ENCODE peak calls at places on chromosomes 16 and 17, in ten cellular contexts. One of them, this sample, is unnamed.

GRCh38 chr17:10875984-10876555 is 38.2 kb upstream of the PIRT start:
- DNase-seq in head of caudate nucleus: peak; percentile 75
- DNase-seq in heart right ventricle: peak; percentile 21
- DNase-seq in T-helper 17 cell: no peak
- DNase-seq in aorta: no peak
- DNase-seq in cardiac muscle cell: peak; percentile 61
- DNase-seq in activated T-helper 1 cell treated with anti-CD3 and anti-CD28 coated beads, Interleukin-2, amount 50 U/mL, for 16 hours: no peak
- DNase-seq in stimulated activated naive CD4-positive, alpha-beta T cell treated with Interleukin-2 at 50 U/mL for 16 hours: no peak
- DNase-seq in smooth muscle cell of the brain vasculature: no peak
- DNase-seq in stimulated activated CD8-positive, alpha-beta memory T cell treated with anti-CD3 and anti-CD28 coated beads, Interleukin-4, amount 100 ng/mL, for 24 hours: no peak
- DNase-seq in this sample: peak; percentile 8

GRCh38 chr17:49209061-49209571 is 1.3 kb downstream of the GNGT2 start:
- DNase-seq in head of caudate nucleus: no peak
- DNase-seq in heart right ventricle: no peak
- DNase-seq in T-helper 17 cell: no peak
- DNase-seq in aorta: no peak
- DNase-seq in cardiac muscle cell: no peak
- DNase-seq in activated T-helper 1 cell treated with anti-CD3 and anti-CD28 coated beads, Interleukin-2, amount 50 U/mL, for 16 hours: no peak
- DNase-seq in stimulated activated naive CD4-positive, alpha-beta T cell treated with Interleukin-2 at 50 U/mL for 16 hours: no peak
- DNase-seq in smooth muscle cell of the brain vasculature: no peak
- DNase-seq in stimulated activated CD8-positive, alpha-beta memory T cell treated with anti-CD3 and anti-CD28 coated beads, Interleukin-4, amount 100 ng/mL, for 24 hours: no peak
- DNase-seq in this sample: no peak

GRCh38 chr16:84618428-84619102 is 687 bp upstream of the COTL1 start:
- DNase-seq in head of caudate nucleus: no peak
- DNase-seq in heart right ventricle: no peak
- DNase-seq in T-helper 17 cell: no peak
- DNase-seq in aorta: peak; percentile 81
- DNase-seq in cardiac muscle cell: no peak
- DNase-seq in activated T-helper 1 cell treated with anti-CD3 and anti-CD28 coated beads, Interleukin-2, amount 50 U/mL, for 16 hours: no peak
- DNase-seq in stimulated activated naive CD4-positive, alpha-beta T cell treated with Interleukin-2 at 50 U/mL for 16 hours: no peak
- DNase-seq in smooth muscle cell of the brain vasculature: peak; percentile 64
- DNase-seq in stimulated activated CD8-positive, alpha-beta memory T cell treated with anti-CD3 and anti-CD28 coated beads, Interleukin-4, amount 100 ng/mL, for 24 hours: no peak
- DNase-seq in this sample: no peak

GRCh38 chr17:83076930-83077329 is 2.5 kb upstream of the METRNL start:
- DNase-seq in head of caudate nucleus: no peak
- DNase-seq in heart right ventricle: no peak
- DNase-seq in T-helper 17 cell: no peak
- DNase-seq in aorta: no peak
- DNase-seq in cardiac muscle cell: no peak
- DNase-seq in activated T-helper 1 cell treated with anti-CD3 and anti-CD28 coated beads, Interleukin-2, amount 50 U/mL, for 16 hours: no peak
- DNase-seq in stimulated activated naive CD4-positive, alpha-beta T cell treated with Interleukin-2 at 50 U/mL for 16 hours: no peak
- DNase-seq in smooth muscle cell of the brain vasculature: no peak
- DNase-seq in stimulated activated CD8-positive, alpha-beta memory T cell treated with anti-CD3 and anti-CD28 coated beads, Interleukin-4, amount 100 ng/mL, for 24 hours: no peak
- DNase-seq in this sample: no peak

GRCh38 chr17:50207318-50207717 is 5.9 kb upstream of the COL1A1 start:
- DNase-seq in head of caudate nucleus: no peak
- DNase-seq in heart right ventricle: no peak
- DNase-seq in T-helper 17 cell: no peak
- DNase-seq in aorta: peak; percentile 52
- DNase-seq in cardiac muscle cell: no peak
- DNase-seq in activated T-helper 1 cell treated with anti-CD3 and anti-CD28 coated beads, Interleukin-2, amount 50 U/mL, for 16 hours: no peak
- DNase-seq in stimulated activated naive CD4-positive, alpha-beta T cell treated with Interleukin-2 at 50 U/mL for 16 hours: no peak
- DNase-seq in smooth muscle cell of the brain vasculature: no peak
- DNase-seq in stimulated activated CD8-positive, alpha-beta memory T cell treated with anti-CD3 and anti-CD28 coated beads, Interleukin-4, amount 100 ng/mL, for 24 hours: no peak
- DNase-seq in this sample: no peak

GRCh38 chr16:56506941-56507340 is 12.9 kb downstream of the BBS2 start:
- DNase-seq in head of caudate nucleus: no peak
- DNase-seq in heart right ventricle: no peak
- DNase-seq in T-helper 17 cell: no peak
- DNase-seq in aorta: no peak
- DNase-seq in cardiac muscle cell: no peak
- DNase-seq in activated T-helper 1 cell treated with anti-CD3 and anti-CD28 coated beads, Interleukin-2, amount 50 U/mL, for 16 hours: no peak
- DNase-seq in stimulated activated naive CD4-positive, alpha-beta T cell treated with Interleukin-2 at 50 U/mL for 16 hours: no peak
- DNase-seq in smooth muscle cell of the brain vasculature: no peak
- DNase-seq in stimulated activated CD8-positive, alpha-beta memory T cell treated with anti-CD3 and anti-CD28 coated beads, Interleukin-4, amount 100 ng/mL, for 24 hours: no peak
- DNase-seq in this sample: no peak

GRCh38 chr17:40450175-40450574 is 6.9 kb downstream of the IGFBP4 start:
- DNase-seq in head of caudate nucleus: no peak
- DNase-seq in heart right ventricle: no peak
- DNase-seq in T-helper 17 cell: no peak
- DNase-seq in aorta: no peak
- DNase-seq in cardiac muscle cell: no peak
- DNase-seq in activated T-helper 1 cell treated with anti-CD3 and anti-CD28 coated beads, Interleukin-2, amount 50 U/mL, for 16 hours: no peak
- DNase-seq in stimulated activated naive CD4-positive, alpha-beta T cell treated with Interleukin-2 at 50 U/mL for 16 hours: peak; percentile 34
- DNase-seq in smooth muscle cell of the brain vasculature: no peak
- DNase-seq in stimulated activated CD8-positive, alpha-beta memory T cell treated with anti-CD3 and anti-CD28 coated beads, Interleukin-4, amount 100 ng/mL, for 24 hours: no peak
- DNase-seq in this sample: no peak

GRCh38 chr17:74358696-74359095 is 3.0 kb downstream of the BTBD17 start:
- DNase-seq in head of caudate nucleus: no peak
- DNase-seq in heart right ventricle: no peak
- DNase-seq in T-helper 17 cell: no peak
- DNase-seq in aorta: no peak
- DNase-seq in cardiac muscle cell: no peak
- DNase-seq in activated T-helper 1 cell treated with anti-CD3 and anti-CD28 coated beads, Interleukin-2, amount 50 U/mL, for 16 hours: no peak
- DNase-seq in stimulated activated naive CD4-positive, alpha-beta T cell treated with Interleukin-2 at 50 U/mL for 16 hours: no peak
- DNase-seq in smooth muscle cell of the brain vasculature: no peak
- DNase-seq in stimulated activated CD8-positive, alpha-beta memory T cell treated with anti-CD3 and anti-CD28 coated beads, Interleukin-4, amount 100 ng/mL, for 24 hours: no peak
- DNase-seq in this sample: no peak

GRCh38 chr17:78341559-78342437 is 18.1 kb downstream of the SOCS3 start:
- DNase-seq in head of caudate nucleus: peak; percentile 84
- DNase-seq in heart right ventricle: peak; percentile 84
- DNase-seq in T-helper 17 cell: no peak
- DNase-seq in aorta: peak; percentile 95
- DNase-seq in cardiac muscle cell: peak; percentile 78
- DNase-seq in activated T-helper 1 cell treated with anti-CD3 and anti-CD28 coated beads, Interleukin-2, amount 50 U/mL, for 16 hours: no peak
- DNase-seq in stimulated activated naive CD4-positive, alpha-beta T cell treated with Interleukin-2 at 50 U/mL for 16 hours: peak; percentile 22
- DNase-seq in smooth muscle cell of the brain vasculature: no peak
- DNase-seq in stimulated activated CD8-positive, alpha-beta memory T cell treated with anti-CD3 and anti-CD28 coated beads, Interleukin-4, amount 100 ng/mL, for 24 hours: no peak
- DNase-seq in this sample: no peak

GRCh38 chr17:4623249-4623648 is 18.2 kb downstream of the ALOX15 start:
- DNase-seq in head of caudate nucleus: no peak
- DNase-seq in heart right ventricle: no peak
- DNase-seq in T-helper 17 cell: no peak
- DNase-seq in aorta: no peak
- DNase-seq in cardiac muscle cell: no peak
- DNase-seq in activated T-helper 1 cell treated with anti-CD3 and anti-CD28 coated beads, Interleukin-2, amount 50 U/mL, for 16 hours: no peak
- DNase-seq in stimulated activated naive CD4-positive, alpha-beta T cell treated with Interleukin-2 at 50 U/mL for 16 hours: no peak
- DNase-seq in smooth muscle cell of the brain vasculature: no peak
- DNase-seq in stimulated activated CD8-positive, alpha-beta memory T cell treated with anti-CD3 and anti-CD28 coated beads, Interleukin-4, amount 100 ng/mL, for 24 hours: no peak
- DNase-seq in this sample: no peak

GRCh38 chr17:74924250-74924948 is at the start of gene OTOP2:
- DNase-seq in head of caudate nucleus: peak; percentile 51
- DNase-seq in heart right ventricle: peak; percentile 25
- DNase-seq in T-helper 17 cell: no peak
- DNase-seq in aorta: no peak
- DNase-seq in cardiac muscle cell: no peak
- DNase-seq in activated T-helper 1 cell treated with anti-CD3 and anti-CD28 coated beads, Interleukin-2, amount 50 U/mL, for 16 hours: no peak
- DNase-seq in stimulated activated naive CD4-positive, alpha-beta T cell treated with Interleukin-2 at 50 U/mL for 16 hours: no peak
- DNase-seq in smooth muscle cell of the brain vasculature: no peak
- DNase-seq in stimulated activated CD8-positive, alpha-beta memory T cell treated with anti-CD3 and anti-CD28 coated beads, Interleukin-4, amount 100 ng/mL, for 24 hours: no peak
- DNase-seq in this sample: no peak

GRCh38 chr16:57422026-57422944 is 17.7 kb downstream of the CCL17 start:
- DNase-seq in head of caudate nucleus: no peak
- DNase-seq in heart right ventricle: peak; percentile 57
- DNase-seq in T-helper 17 cell: no peak
- DNase-seq in aorta: peak; percentile 86
- DNase-seq in cardiac muscle cell: peak; percentile 60
- DNase-seq in activated T-helper 1 cell treated with anti-CD3 and anti-CD28 coated beads, Interleukin-2, amount 50 U/mL, for 16 hours: no peak
- DNase-seq in stimulated activated naive CD4-positive, alpha-beta T cell treated with Interleukin-2 at 50 U/mL for 16 hours: no peak
- DNase-seq in smooth muscle cell of the brain vasculature: peak; percentile 59
- DNase-seq in stimulated activated CD8-positive, alpha-beta memory T cell treated with anti-CD3 and anti-CD28 coated beads, Interleukin-4, amount 100 ng/mL, for 24 hours: no peak
- DNase-seq in this sample: no peak

GRCh38 chr16:50629334-50629733 is 51.8 kb downstream of the SNX20 start:
- DNase-seq in head of caudate nucleus: no peak
- DNase-seq in heart right ventricle: no peak
- DNase-seq in T-helper 17 cell: no peak
- DNase-seq in aorta: no peak
- DNase-seq in cardiac muscle cell: no peak
- DNase-seq in activated T-helper 1 cell treated with anti-CD3 and anti-CD28 coated beads, Interleukin-2, amount 50 U/mL, for 16 hours: no peak
- DNase-seq in stimulated activated naive CD4-positive, alpha-beta T cell treated with Interleukin-2 at 50 U/mL for 16 hours: no peak
- DNase-seq in smooth muscle cell of the brain vasculature: no peak
- DNase-seq in stimulated activated CD8-positive, alpha-beta memory T cell treated with anti-CD3 and anti-CD28 coated beads, Interleukin-4, amount 100 ng/mL, for 24 hours: no peak
- DNase-seq in this sample: no peak

GRCh38 chr16:3640207-3640606 is 14.3 kb upstream of the DNASE1 start:
- DNase-seq in head of caudate nucleus: no peak
- DNase-seq in heart right ventricle: no peak
- DNase-seq in T-helper 17 cell: no peak
- DNase-seq in aorta: no peak
- DNase-seq in cardiac muscle cell: no peak
- DNase-seq in activated T-helper 1 cell treated with anti-CD3 and anti-CD28 coated beads, Interleukin-2, amount 50 U/mL, for 16 hours: no peak
- DNase-seq in stimulated activated naive CD4-positive, alpha-beta T cell treated with Interleukin-2 at 50 U/mL for 16 hours: no peak
- DNase-seq in smooth muscle cell of the brain vasculature: no peak
- DNase-seq in stimulated activated CD8-positive, alpha-beta memory T cell treated with anti-CD3 and anti-CD28 coated beads, Interleukin-4, amount 100 ng/mL, for 24 hours: no peak
- DNase-seq in this sample: no peak

GRCh38 chr17:59175076-59175475 is 19.5 kb downstream of the PRR11 start:
- DNase-seq in head of caudate nucleus: no peak
- DNase-seq in heart right ventricle: no peak
- DNase-seq in T-helper 17 cell: no peak
- DNase-seq in aorta: no peak
- DNase-seq in cardiac muscle cell: no peak
- DNase-seq in activated T-helper 1 cell treated with anti-CD3 and anti-CD28 coated beads, Interleukin-2, amount 50 U/mL, for 16 hours: no peak
- DNase-seq in stimulated activated naive CD4-positive, alpha-beta T cell treated with Interleukin-2 at 50 U/mL for 16 hours: no peak
- DNase-seq in smooth muscle cell of the brain vasculature: no peak
- DNase-seq in stimulated activated CD8-positive, alpha-beta memory T cell treated with anti-CD3 and anti-CD28 coated beads, Interleukin-4, amount 100 ng/mL, for 24 hours: no peak
- DNase-seq in this sample: no peak

GRCh38 chr16:58016841-58017446 is 8.6 kb upstream of the MMP15 start:
- DNase-seq in head of caudate nucleus: no peak
- DNase-seq in heart right ventricle: no peak
- DNase-seq in T-helper 17 cell: no peak
- DNase-seq in aorta: no peak
- DNase-seq in cardiac muscle cell: no peak
- DNase-seq in activated T-helper 1 cell treated with anti-CD3 and anti-CD28 coated beads, Interleukin-2, amount 50 U/mL, for 16 hours: no peak
- DNase-seq in stimulated activated naive CD4-positive, alpha-beta T cell treated with Interleukin-2 at 50 U/mL for 16 hours: no peak
- DNase-seq in smooth muscle cell of the brain vasculature: no peak
- DNase-seq in stimulated activated CD8-positive, alpha-beta memory T cell treated with anti-CD3 and anti-CD28 coated beads, Interleukin-4, amount 100 ng/mL, for 24 hours: no peak
- DNase-seq in this sample: no peak

GRCh38 chr16:10658943-10659342 is 35.8 kb downstream of the TEKT5 start:
- DNase-seq in head of caudate nucleus: no peak
- DNase-seq in heart right ventricle: no peak
- DNase-seq in T-helper 17 cell: no peak
- DNase-seq in aorta: no peak
- DNase-seq in cardiac muscle cell: no peak
- DNase-seq in activated T-helper 1 cell treated with anti-CD3 and anti-CD28 coated beads, Interleukin-2, amount 50 U/mL, for 16 hours: no peak
- DNase-seq in stimulated activated naive CD4-positive, alpha-beta T cell treated with Interleukin-2 at 50 U/mL for 16 hours: no peak
- DNase-seq in smooth muscle cell of the brain vasculature: no peak
- DNase-seq in stimulated activated CD8-positive, alpha-beta memory T cell treated with anti-CD3 and anti-CD28 coated beads, Interleukin-4, amount 100 ng/mL, for 24 hours: no peak
- DNase-seq in this sample: no peak

GRCh38 chr17:10050597-10051101 is 145.6 kb upstream of the RCVRN start:
- DNase-seq in head of caudate nucleus: no peak
- DNase-seq in heart right ventricle: peak; percentile 65
- DNase-seq in T-helper 17 cell: no peak
- DNase-seq in aorta: no peak
- DNase-seq in cardiac muscle cell: no peak
- DNase-seq in activated T-helper 1 cell treated with anti-CD3 and anti-CD28 coated beads, Interleukin-2, amount 50 U/mL, for 16 hours: no peak
- DNase-seq in stimulated activated naive CD4-positive, alpha-beta T cell treated with Interleukin-2 at 50 U/mL for 16 hours: no peak
- DNase-seq in smooth muscle cell of the brain vasculature: no peak
- DNase-seq in stimulated activated CD8-positive, alpha-beta memory T cell treated with anti-CD3 and anti-CD28 coated beads, Interleukin-4, amount 100 ng/mL, for 24 hours: no peak
- DNase-seq in this sample: no peak

GRCh38 chr16:53629151-53629550 is 74.5 kb downstream of the RPGRIP1L start:
- DNase-seq in head of caudate nucleus: no peak
- DNase-seq in heart right ventricle: no peak
- DNase-seq in T-helper 17 cell: no peak
- DNase-seq in aorta: no peak
- DNase-seq in cardiac muscle cell: no peak
- DNase-seq in activated T-helper 1 cell treated with anti-CD3 and anti-CD28 coated beads, Interleukin-2, amount 50 U/mL, for 16 hours: no peak
- DNase-seq in stimulated activated naive CD4-positive, alpha-beta T cell treated with Interleukin-2 at 50 U/mL for 16 hours: no peak
- DNase-seq in smooth muscle cell of the brain vasculature: no peak
- DNase-seq in stimulated activated CD8-positive, alpha-beta memory T cell treated with anti-CD3 and anti-CD28 coated beads, Interleukin-4, amount 100 ng/mL, for 24 hours: no peak
- DNase-seq in this sample: no peak

GRCh38 chr16:38941-39892 is 14.2 kb downstream of the POLR3K start:
- DNase-seq in head of caudate nucleus: no peak
- DNase-seq in heart right ventricle: no peak
- DNase-seq in T-helper 17 cell: no peak
- DNase-seq in aorta: no peak
- DNase-seq in cardiac muscle cell: no peak
- DNase-seq in activated T-helper 1 cell treated with anti-CD3 and anti-CD28 coated beads, Interleukin-2, amount 50 U/mL, for 16 hours: peak; percentile 11
- DNase-seq in stimulated activated naive CD4-positive, alpha-beta T cell treated with Interleukin-2 at 50 U/mL for 16 hours: peak; percentile 51
- DNase-seq in smooth muscle cell of the brain vasculature: no peak
- DNase-seq in stimulated activated CD8-positive, alpha-beta memory T cell treated with anti-CD3 and anti-CD28 coated beads, Interleukin-4, amount 100 ng/mL, for 24 hours: peak; percentile 38
- DNase-seq in this sample: no peak

GRCh38 chr16:4691666-4692412 is 1.5 kb upstream of the NUDT16L1 start:
- DNase-seq in head of caudate nucleus: no peak
- DNase-seq in heart right ventricle: no peak
- DNase-seq in T-helper 17 cell: no peak
- DNase-seq in aorta: no peak
- DNase-seq in cardiac muscle cell: no peak
- DNase-seq in activated T-helper 1 cell treated with anti-CD3 and anti-CD28 coated beads, Interleukin-2, amount 50 U/mL, for 16 hours: no peak
- DNase-seq in stimulated activated naive CD4-positive, alpha-beta T cell treated with Interleukin-2 at 50 U/mL for 16 hours: no peak
- DNase-seq in smooth muscle cell of the brain vasculature: no peak
- DNase-seq in stimulated activated CD8-positive, alpha-beta memory T cell treated with anti-CD3 and anti-CD28 coated beads, Interleukin-4, amount 100 ng/mL, for 24 hours: no peak
- DNase-seq in this sample: no peak

GRCh38 chr17:48241131-48241591 is 133.6 kb downstream of the SNX11 start:
- DNase-seq in head of caudate nucleus: no peak
- DNase-seq in heart right ventricle: peak; percentile 38
- DNase-seq in T-helper 17 cell: no peak
- DNase-seq in aorta: no peak
- DNase-seq in cardiac muscle cell: no peak
- DNase-seq in activated T-helper 1 cell treated with anti-CD3 and anti-CD28 coated beads, Interleukin-2, amount 50 U/mL, for 16 hours: no peak
- DNase-seq in stimulated activated naive CD4-positive, alpha-beta T cell treated with Interleukin-2 at 50 U/mL for 16 hours: no peak
- DNase-seq in smooth muscle cell of the brain vasculature: peak; percentile 43
- DNase-seq in stimulated activated CD8-positive, alpha-beta memory T cell treated with anti-CD3 and anti-CD28 coated beads, Interleukin-4, amount 100 ng/mL, for 24 hours: no peak
- DNase-seq in this sample: no peak

GRCh38 chr16:25411376-25412081 is 153.9 kb upstream of the ZKSCAN2 start:
- DNase-seq in head of caudate nucleus: no peak
- DNase-seq in heart right ventricle: no peak
- DNase-seq in T-helper 17 cell: no peak
- DNase-seq in aorta: no peak
- DNase-seq in cardiac muscle cell: peak; percentile 18
- DNase-seq in activated T-helper 1 cell treated with anti-CD3 and anti-CD28 coated beads, Interleukin-2, amount 50 U/mL, for 16 hours: no peak
- DNase-seq in stimulated activated naive CD4-positive, alpha-beta T cell treated with Interleukin-2 at 50 U/mL for 16 hours: no peak
- DNase-seq in smooth muscle cell of the brain vasculature: no peak
- DNase-seq in stimulated activated CD8-positive, alpha-beta memory T cell treated with anti-CD3 and anti-CD28 coated beads, Interleukin-4, amount 100 ng/mL, for 24 hours: no peak
- DNase-seq in this sample: no peak

GRCh38 chr16:1794221-1794871 is 841 bp upstream of the IGFALS start:
- DNase-seq in head of caudate nucleus: no peak
- DNase-seq in heart right ventricle: peak; percentile 3
- DNase-seq in T-helper 17 cell: no peak
- DNase-seq in aorta: peak; percentile 70
- DNase-seq in cardiac muscle cell: no peak
- DNase-seq in activated T-helper 1 cell treated with anti-CD3 and anti-CD28 coated beads, Interleukin-2, amount 50 U/mL, for 16 hours: no peak
- DNase-seq in stimulated activated naive CD4-positive, alpha-beta T cell treated with Interleukin-2 at 50 U/mL for 16 hours: no peak
- DNase-seq in smooth muscle cell of the brain vasculature: no peak
- DNase-seq in stimulated activated CD8-positive, alpha-beta memory T cell treated with anti-CD3 and anti-CD28 coated beads, Interleukin-4, amount 100 ng/mL, for 24 hours: no peak
- DNase-seq in this sample: no peak

GRCh38 chr16:81703177-81704155 is 75.6 kb upstream of the PLCG2 start:
- DNase-seq in head of caudate nucleus: peak; percentile 62
- DNase-seq in heart right ventricle: no peak
- DNase-seq in T-helper 17 cell: no peak
- DNase-seq in aorta: peak; percentile 75
- DNase-seq in cardiac muscle cell: no peak
- DNase-seq in activated T-helper 1 cell treated with anti-CD3 and anti-CD28 coated beads, Interleukin-2, amount 50 U/mL, for 16 hours: no peak
- DNase-seq in stimulated activated naive CD4-positive, alpha-beta T cell treated with Interleukin-2 at 50 U/mL for 16 hours: no peak
- DNase-seq in smooth muscle cell of the brain vasculature: peak; percentile 45
- DNase-seq in stimulated activated CD8-positive, alpha-beta memory T cell treated with anti-CD3 and anti-CD28 coated beads, Interleukin-4, amount 100 ng/mL, for 24 hours: no peak
- DNase-seq in this sample: no peak

GRCh38 chr17:30299000-30299399 is 7.3 kb upstream of the BLMH start:
- DNase-seq in head of caudate nucleus: no peak
- DNase-seq in heart right ventricle: no peak
- DNase-seq in T-helper 17 cell: no peak
- DNase-seq in aorta: no peak
- DNase-seq in cardiac muscle cell: no peak
- DNase-seq in activated T-helper 1 cell treated with anti-CD3 and anti-CD28 coated beads, Interleukin-2, amount 50 U/mL, for 16 hours: no peak
- DNase-seq in stimulated activated naive CD4-positive, alpha-beta T cell treated with Interleukin-2 at 50 U/mL for 16 hours: no peak
- DNase-seq in smooth muscle cell of the brain vasculature: no peak
- DNase-seq in stimulated activated CD8-positive, alpha-beta memory T cell treated with anti-CD3 and anti-CD28 coated beads, Interleukin-4, amount 100 ng/mL, for 24 hours: no peak
- DNase-seq in this sample: no peak

GRCh38 chr16:57638381-57638780 is 10.0 kb downstream of the ADGRG1 start:
- DNase-seq in head of caudate nucleus: no peak
- DNase-seq in heart right ventricle: no peak
- DNase-seq in T-helper 17 cell: no peak
- DNase-seq in aorta: no peak
- DNase-seq in cardiac muscle cell: no peak
- DNase-seq in activated T-helper 1 cell treated with anti-CD3 and anti-CD28 coated beads, Interleukin-2, amount 50 U/mL, for 16 hours: no peak
- DNase-seq in stimulated activated naive CD4-positive, alpha-beta T cell treated with Interleukin-2 at 50 U/mL for 16 hours: no peak
- DNase-seq in smooth muscle cell of the brain vasculature: no peak
- DNase-seq in stimulated activated CD8-positive, alpha-beta memory T cell treated with anti-CD3 and anti-CD28 coated beads, Interleukin-4, amount 100 ng/mL, for 24 hours: no peak
- DNase-seq in this sample: no peak

GRCh38 chr17:49631496-49631895 is 46.4 kb downstream of the SPOP start:
- DNase-seq in head of caudate nucleus: no peak
- DNase-seq in heart right ventricle: no peak
- DNase-seq in T-helper 17 cell: no peak
- DNase-seq in aorta: no peak
- DNase-seq in cardiac muscle cell: no peak
- DNase-seq in activated T-helper 1 cell treated with anti-CD3 and anti-CD28 coated beads, Interleukin-2, amount 50 U/mL, for 16 hours: no peak
- DNase-seq in stimulated activated naive CD4-positive, alpha-beta T cell treated with Interleukin-2 at 50 U/mL for 16 hours: no peak
- DNase-seq in smooth muscle cell of the brain vasculature: no peak
- DNase-seq in stimulated activated CD8-positive, alpha-beta memory T cell treated with anti-CD3 and anti-CD28 coated beads, Interleukin-4, amount 100 ng/mL, for 24 hours: no peak
- DNase-seq in this sample: no peak

This sample was measured in CMK.